ENCODE peak calls at places on chromosome 11, in nine cellular contexts. J is neural progenitor cell, V is ascending aorta, Y is kidney, E is cardiac fibroblast, S is H1, M is A549, Z is fibroblast of pulmonary artery, Q is tibial nerve. U is an unnamed sample.

GRCh38 chr11:64176751-64177150 is 9.2 kb upstream of the STIP1 start:
- DNase-seq in J (no peak), V (no peak), Y (no peak), E (no peak), S (no peak), M (no peak), Z (no peak), Q (no peak), U (no peak)

GRCh38 chr11:30260813-30261212 is 30.0 kb downstream of the FSHB start:
- DNase-seq in J (no peak), V (no peak), Y (no peak), E (no peak), S (no peak), M (no peak), Z (no peak), Q (no peak), U (no peak)

GRCh38 chr11:17015639-17016125 is 1.5 kb upstream of the PLEKHA7 start:
- DNase-seq in J (no peak), V (no peak), Y (no peak), E (peak), S (no peak), M (peak), Z (no peak), Q (no peak), U (no peak)

GRCh38 chr11:68843703-68844312 is 2.1 kb upstream of the CPT1A start:
- DNase-seq in J (peak), V (no peak), Y (peak), E (peak), S (peak), M (peak), Z (no peak), Q (no peak), U (no peak)

GRCh38 chr11:75867778-75868374 is 52.9 kb downstream of the UVRAG start:
- DNase-seq in J (peak), V (no peak), Y (no peak), E (peak), S (no peak), M (peak), Z (peak), Q (no peak), U (no peak)

GRCh38 chr11:64603411-64604110 is 12.5 kb downstream of the SLC22A12 start:
- DNase-seq in J (no peak), V (no peak), Y (peak), E (no peak), S (no peak), M (no peak), Z (no peak), Q (no peak), U (no peak)

GRCh38 chr11:126601136-126601535 is 245.7 kb downstream of the ST3GAL4 start:
- DNase-seq in J (no peak), V (no peak), Y (no peak), E (no peak), S (no peak), M (no peak), Z (no peak), Q (no peak), U (no peak)

GRCh38 chr11:33899383-33900037 is 7.6 kb upstream of the LMO2 start:
- DNase-seq in J (peak), V (peak), Y (peak), E (peak), S (no peak), M (peak), Z (peak), Q (peak), U (peak)

GRCh38 chr11:30311189-30311588 is 11.7 kb upstream of the ARL14EP start:
- DNase-seq in J (no peak), V (no peak), Y (no peak), E (no peak), S (no peak), M (no peak), Z (no peak), Q (no peak), U (no peak)

GRCh38 chr11:13705710-13706109 is 37.2 kb downstream of the FAR1 start:
- DNase-seq in J (no peak), V (no peak), Y (no peak), E (no peak), S (no peak), M (no peak), Z (no peak), Q (no peak), U (no peak)

GRCh38 chr11:123354371-123354770 is 75.7 kb upstream of the GRAMD1B start:
- DNase-seq in J (no peak), V (no peak), Y (no peak), E (no peak), S (no peak), M (no peak), Z (no peak), Q (no peak), U (no peak)

GRCh38 chr11:42770444-42771065 is 541.2 kb upstream of the API5 start:
- DNase-seq in J (peak), V (no peak), Y (no peak), E (peak), S (peak), M (peak), Z (peak), Q (no peak), U (no peak)

GRCh38 chr11:68506908-68507307 is 46.4 kb downstream of the PPP6R3 start:
- DNase-seq in J (no peak), V (no peak), Y (no peak), E (no peak), S (no peak), M (peak), Z (no peak), Q (no peak), U (no peak)

GRCh38 chr11:15845261-15845660 is 511.1 kb downstream of the SOX6 start:
- DNase-seq in J (peak), V (no peak), Y (no peak), E (no peak), S (no peak), M (no peak), Z (no peak), Q (no peak), U (no peak)

GRCh38 chr11:117875397-117876048 is 935 bp downstream of the FXYD6 start:
- DNase-seq in J (peak), V (no peak), Y (peak), E (no peak), S (no peak), M (no peak), Z (no peak), Q (no peak), U (no peak)

GRCh38 chr11:127800989-127801688 is 786.2 kb downstream of the ETS1 start:
- DNase-seq in J (no peak), V (no peak), Y (no peak), E (no peak), S (no peak), M (no peak), Z (no peak), Q (no peak), U (no peak)

GRCh38 chr11:17526931-17527660 is 17.1 kb downstream of the USH1C start:
- DNase-seq in J (no peak), V (no peak), Y (peak), E (no peak), S (no peak), M (no peak), Z (no peak), Q (no peak), U (no peak)

GRCh38 chr11:21567628-21568290 is 625.1 kb upstream of the ANO5 start:
- DNase-seq in J (no peak), V (no peak), Y (no peak), E (no peak), S (no peak), M (peak), Z (no peak), Q (no peak), U (no peak)

GRCh38 chr11:134476435-134477021 is 64.5 kb upstream of the B3GAT1 start:
- DNase-seq in J (peak), V (no peak), Y (no peak), E (no peak), S (peak), M (no peak), Z (no peak), Q (no peak), U (no peak)

DNA sequence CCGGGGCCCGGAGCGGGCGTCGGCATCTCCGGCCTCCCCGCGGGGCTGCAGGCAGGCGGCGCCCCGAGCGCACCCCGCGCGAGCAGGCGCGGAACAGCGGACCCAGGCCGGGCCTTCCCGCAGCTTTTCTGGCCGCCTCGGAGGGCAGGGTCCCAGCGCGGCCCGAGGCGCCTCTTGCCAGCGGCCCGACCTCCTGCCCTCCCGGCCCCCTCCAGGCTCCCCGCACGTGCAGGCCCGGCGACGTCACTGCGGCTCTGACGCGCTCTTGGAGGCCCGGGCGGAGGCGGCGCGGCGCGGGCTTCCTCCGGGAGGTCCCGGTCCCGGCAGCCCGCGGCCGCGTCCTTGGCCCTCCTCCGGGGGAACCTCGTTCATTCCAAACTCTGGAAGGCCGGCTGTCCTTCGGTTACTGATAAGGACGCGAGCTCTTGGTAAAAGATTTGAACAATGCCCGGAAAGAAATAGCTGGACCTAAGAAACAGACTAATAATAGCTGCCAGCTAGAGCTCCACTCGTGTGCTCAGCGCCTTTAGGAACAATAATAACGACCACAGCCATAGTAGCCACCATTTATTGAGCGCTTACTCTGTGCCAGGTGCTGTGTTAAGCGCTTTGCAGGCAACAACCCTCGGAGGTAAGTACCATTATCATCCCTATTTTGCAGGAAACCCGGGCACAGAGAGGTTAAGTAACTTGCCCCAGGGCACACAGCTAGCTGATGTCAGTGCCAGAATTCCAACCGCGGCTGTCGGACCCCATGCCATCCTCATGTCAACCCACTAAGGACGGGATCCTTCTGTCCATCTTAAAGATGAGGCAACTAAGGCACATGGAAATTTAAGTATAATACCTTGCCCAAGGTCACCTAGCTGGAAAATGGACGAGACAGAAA is 39.1 kb upstream of the CREB3L1 start:
- DNase-seq in J (peak), V (no peak), Y (peak), E (peak), S (no peak), M (peak), Z (peak), Q (peak), U (no peak)
- TF ChIP-seq CTCF in J (no peak), V (no peak), Y (no peak), E (no peak), S (no peak), M (no peak), Z (no peak), Q (no peak), U (no peak)

GRCh38 chr11:129374081-129374992 is 1.3 kb upstream of the BARX2 start:
- DNase-seq in J (peak), V (no peak), Y (no peak), E (no peak), S (no peak), M (peak), Z (no peak), Q (no peak), U (no peak)

GRCh38 chr11:129373489-129373953 is 2.1 kb upstream of the BARX2 start:
- DNase-seq in J (peak), V (no peak), Y (no peak), E (no peak), S (no peak), M (no peak), Z (no peak), Q (no peak), U (no peak)

GRCh38 chr11:129376658-129377341 is 1.2 kb downstream of the BARX2 start:
- DNase-seq in J (peak), V (no peak), Y (no peak), E (no peak), S (no peak), M (no peak), Z (no peak), Q (no peak), U (no peak)

GRCh38 chr11:129375731-129376657 is at the start of gene BARX2:
- DNase-seq in J (peak), V (no peak), Y (peak), E (peak), S (no peak), M (peak), Z (peak), Q (no peak), U (no peak)

GRCh38 chr11:129374993-129375721 is 491 bp upstream of the BARX2 start:
- DNase-seq in J (no peak), V (no peak), Y (peak), E (no peak), S (no peak), M (peak), Z (no peak), Q (no peak), U (no peak)
- H3K4me3 ChIP-seq in J (peak), V (peak), Y (peak), E (no peak), S (peak), M (peak), Z (no peak), Q (peak), U (peak)

DNA sequence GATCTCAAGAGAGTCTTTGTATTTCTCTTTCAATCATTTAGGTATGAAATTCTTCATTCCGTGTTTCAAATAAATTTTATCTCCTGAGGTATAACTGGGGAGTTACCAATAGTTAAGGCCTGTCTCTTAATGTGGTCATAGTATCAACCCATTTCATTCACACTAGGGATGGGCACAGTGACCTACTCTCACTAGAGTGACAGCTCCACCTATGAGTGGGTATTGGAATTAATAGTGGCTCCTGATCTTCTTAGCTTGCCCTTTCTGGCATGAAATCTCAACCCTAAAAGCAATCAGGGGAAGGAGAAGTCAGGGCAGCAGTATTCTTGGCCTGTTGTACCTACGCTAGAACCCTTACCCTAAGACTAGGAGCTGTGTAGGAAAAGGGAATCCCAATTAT is 507.7 kb downstream of the FAM181B start:
- DNase-seq in J (peak), V (no peak), Y (no peak), E (no peak), S (no peak), M (no peak), Z (no peak), Q (no peak), U (no peak)
- TF ChIP-seq CTCF in J (peak), V (no peak), Y (no peak), E (no peak), S (peak), M (no peak), Z (no peak), Q (no peak), U (no peak)

DNA sequence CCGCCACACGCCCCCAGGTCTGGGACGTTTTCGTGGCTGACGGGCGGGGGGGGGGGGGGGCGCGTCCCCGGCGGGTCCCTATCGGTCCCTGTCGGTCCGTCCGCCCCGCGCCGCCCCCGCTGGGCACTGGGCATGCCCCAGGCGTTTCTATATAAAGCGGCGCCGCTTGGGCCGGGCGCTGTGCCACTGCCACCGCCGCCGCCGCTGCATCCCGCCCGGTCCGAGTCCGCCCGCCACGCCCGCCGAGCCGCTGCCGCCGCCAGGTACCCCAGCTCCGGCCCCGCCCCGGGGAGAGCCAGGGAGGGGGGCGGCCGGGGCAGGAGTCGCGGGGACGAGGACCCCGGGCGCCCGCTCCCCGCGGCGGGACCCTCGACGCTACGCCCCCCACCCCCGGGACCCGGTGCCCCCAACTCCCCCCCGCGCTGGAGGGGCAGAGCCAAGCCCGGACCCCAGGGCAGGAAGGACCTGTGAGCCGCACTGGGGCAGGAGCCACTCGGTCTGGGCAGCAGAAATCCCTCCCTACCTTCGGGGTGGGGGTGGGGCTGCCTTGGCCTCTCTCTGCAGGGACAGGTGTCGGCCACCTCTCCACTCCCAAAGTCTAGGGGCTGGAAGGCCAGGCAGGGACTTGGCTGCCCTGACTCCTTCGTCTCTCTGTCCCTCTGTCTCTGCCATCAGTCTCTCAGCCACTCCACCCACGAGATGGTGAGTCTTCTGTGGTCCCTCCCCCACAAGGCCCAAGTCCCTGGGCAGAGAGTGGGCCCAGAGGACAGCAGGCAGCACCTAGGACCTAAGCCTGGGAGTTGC is at the start of gene CARNS1:
- DNase-seq in J (peak), V (no peak), Y (no peak), E (no peak), S (no peak), M (no peak), Z (no peak), Q (no peak), U (no peak)
- H3K4me3 ChIP-seq in J (peak), V (peak), Y (no peak), E (no peak), S (peak), M (peak), Z (peak), Q (peak), U (peak)

GRCh38 chr11:36044636-36045035 is 100.8 kb downstream of the LDLRAD3 start:
- DNase-seq in J (no peak), V (no peak), Y (no peak), E (no peak), S (no peak), M (no peak), Z (no peak), Q (no peak), U (no peak)
- TF ChIP-seq CTCF in J (no peak), V (no peak), Y (no peak), E (no peak), S (no peak), M (no peak), Z (no peak), Q (no peak), U (no peak)

GRCh38 chr11:95337175-95337957 is 106.4 kb upstream of the SESN3 start:
- DNase-seq in J (peak), V (no peak), Y (peak), E (peak), S (no peak), M (no peak), Z (peak), Q (peak), U (no peak)
- H3K4me3 ChIP-seq in J (no peak), V (no peak), Y (no peak), E (peak), S (no peak), M (no peak), Z (peak), Q (no peak), U (peak)

GRCh38 chr11:125164422-125165110 is at the start of gene PKNOX2:
- DNase-seq in J (peak), V (no peak), Y (peak), E (peak), S (no peak), M (peak), Z (peak), Q (peak), U (no peak)
- TF ChIP-seq CTCF in J (peak), V (peak), Y (peak), E (peak), S (peak), M (peak), Z (peak), Q (peak), U (no peak)

DNA sequence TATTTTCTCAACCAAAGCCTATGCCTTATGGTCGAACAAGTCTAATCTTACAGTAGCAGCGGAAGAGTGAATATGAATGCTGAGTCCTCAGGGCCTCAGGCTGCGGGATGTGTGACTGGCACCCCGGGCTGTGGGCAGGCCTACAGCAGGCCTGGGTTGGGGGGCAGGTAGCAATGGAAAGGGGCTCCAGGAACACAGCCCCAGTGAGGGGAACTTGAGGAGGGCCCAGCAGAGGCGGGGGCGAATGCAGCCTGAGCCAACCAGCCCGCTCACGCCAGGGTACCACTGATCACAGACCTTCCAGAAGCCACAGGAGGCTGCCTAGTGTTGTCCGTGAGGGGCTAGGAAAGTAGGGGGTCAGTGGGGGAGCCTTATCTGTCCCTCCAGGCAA is 11.3 kb upstream of the CD5 start:
- DNase-seq in J (no peak), V (no peak), Y (no peak), E (no peak), S (no peak), M (no peak), Z (no peak), Q (no peak), U (no peak)
- H3K4me3 ChIP-seq in J (no peak), V (no peak), Y (no peak), E (no peak), S (no peak), M (no peak), Z (no peak), Q (no peak), U (no peak)

U was measured in esophagus squamous epithelium.